ENCODE peak calls at places on chromosome 3, in four cellular contexts. P is DND-41; D is esophagus squamous epithelium; A is CD4-positive, alpha-beta memory T cell. I is an unnamed sample.
A peak's percentile ranks its signal among the peaks of the same experiment; 100 is the strongest.

GRCh38 chr3:153244961-153245360 is 82.9 kb downstream of the RAP2B start:
- DNase-seq in A (no peak), D (no peak), P (no peak), I (no peak)

GRCh38 chr3:192090586-192090985 is 629.6 kb downstream of the PYDC2 start:
- DNase-seq in P (no peak), D (no peak), A (no peak), I (no peak)

GRCh38 chr3:150114873-150115570 is 144.3 kb upstream of the PFN2 start:
- DNase-seq in D (no peak), A (no peak), P (no peak), I (no peak)

GRCh38 chr3:117355566-117355965 is 646.0 kb downstream of the TUSC7 start:
- DNase-seq in A (no peak), D (no peak), P (no peak), I (no peak)

GRCh38 chr3:126456766-126457388 is 18.8 kb downstream of the ZXDC start:
- DNase-seq in P (no peak), A (no peak), D (no peak), I (no peak)

GRCh38 chr3:44439499-44440295 is 37.8 kb downstream of the ZNF445 start:
- DNase-seq in D (peak; percentile 46), P (peak; percentile 81), A (peak; percentile 81), I (peak; percentile 79)

GRCh38 chr3:12663311-12663935 is 494 bp downstream of the RAF1 start:
- DNase-seq in D (no peak), P (peak; percentile 33), A (peak; percentile 27), I (no peak)

GRCh38 chr3:28907616-28908015 is 373.3 kb upstream of the RBMS3 start:
- DNase-seq in P (no peak), A (no peak), D (no peak), I (no peak)

GRCh38 chr3:45026957-45027356 is 854 bp downstream of the CLEC3B start:
- DNase-seq in D (no peak), A (no peak), P (no peak), I (no peak)

GRCh38 chr3:162491957-162492356 is 995.3 kb downstream of the OTOL1 start:
- DNase-seq in D (no peak), A (no peak), P (no peak), I (no peak)

GRCh38 chr3:128449111-128449638 is 17.5 kb downstream of the DNAJB8 start:
- DNase-seq in P (no peak), A (no peak), D (no peak), I (no peak)

GRCh38 chr3:99551520-99551919 is 86.9 kb upstream of the COL8A1 start:
- DNase-seq in A (no peak), D (no peak), P (no peak), I (no peak)

GRCh38 chr3:48962939-48963338 is 27.1 kb upstream of the P4HTM start:
- DNase-seq in D (no peak), A (no peak), P (no peak), I (no peak)

GRCh38 chr3:38002940-38003339 is 12.4 kb downstream of the VILL start:
- DNase-seq in D (no peak), A (no peak), P (no peak), I (no peak)

GRCh38 chr3:20930034-20930433 is 744.0 kb upstream of the SGO1 start:
- DNase-seq in A (no peak), P (no peak), D (no peak), I (no peak)

GRCh38 chr3:73765878-73766564 is 141.3 kb upstream of the PDZRN3 start:
- DNase-seq in A (no peak), D (no peak), P (no peak), I (no peak)

GRCh38 chr3:124969963-124970722 is 35.6 kb upstream of the MUC13 start:
- DNase-seq in A (no peak), P (no peak), D (no peak), I (no peak)

GRCh38 chr3:57228734-57229505 is 1.4 kb downstream of the APPL1 start:
- DNase-seq in P (no peak), A (no peak), D (no peak), I (no peak)

GRCh38 chr3:131922356-131922755 is 112.5 kb downstream of the CPNE4 start:
- DNase-seq in P (no peak), A (no peak), D (no peak), I (no peak)

GRCh38 chr3:14438929-14439328 is 36.5 kb downstream of the SLC6A6 start:
- DNase-seq in A (no peak), D (no peak), P (no peak), I (no peak)

GRCh38 chr3:108719178-108719577 is 38.0 kb downstream of the RETNLB start:
- DNase-seq in A (no peak), P (no peak), D (no peak), I (no peak)

GRCh38 chr3:139222100-139222657 is 121.6 kb upstream of the MRPS22 start:
- DNase-seq in D (no peak), A (no peak), P (no peak), I (no peak)

GRCh38 chr3:24136624-24137310 is 191.7 kb downstream of the NR1D2 start:
- DNase-seq in P (no peak), D (no peak), A (no peak), I (no peak)

GRCh38 chr3:50297896-50298725 is 1.1 kb downstream of the HYAL3 start:
- DNase-seq in P (no peak), D (no peak), A (no peak), I (no peak)

GRCh38 chr3:144403040-144403457 is 431.4 kb downstream of the DIPK2A start:
- DNase-seq in P (no peak), D (no peak), A (no peak), I (no peak)

GRCh38 chr3:101228441-101228840 is 91.9 kb downstream of the IMPG2 start:
- DNase-seq in P (no peak), A (no peak), D (no peak), I (no peak)

GRCh38 chr3:45654344-45654934 is 34.8 kb upstream of the SACM1L start:
- DNase-seq in A (no peak), D (no peak), P (no peak), I (no peak)

GRCh38 chr3:38658886-38659285 is 9.4 kb upstream of the SCN5A start:
- DNase-seq in A (no peak), D (no peak), P (no peak), I (no peak)

GRCh38 chr3:190385835-190386688 is 1.9 kb upstream of the CLDN16 start:
- DNase-seq in A (no peak), D (no peak), P (no peak), I (no peak)

GRCh38 chr3:159619341-159619885 is 369.2 kb upstream of the IL12A start:
- DNase-seq in P (no peak), A (no peak), D (no peak), I (no peak)

GRCh38 chr3:146705205-146705604 is 100.1 kb upstream of the PLSCR5 start:
- DNase-seq in A (no peak), P (no peak), D (no peak), I (no peak)

GRCh38 chr3:194105292-194105691 is 30.7 kb upstream of the HES1 start:
- DNase-seq in D (no peak), A (no peak), P (no peak), I (no peak)

GRCh38 chr3:194103475-194103874 is 32.5 kb upstream of the HES1 start:
- DNase-seq in D (no peak), P (no peak), A (peak; percentile 40), I (peak; percentile 72)

GRCh38 chr3:194101592-194102432 is 34.1 kb upstream of the HES1 start:
- DNase-seq in D (no peak), A (no peak), P (no peak), I (no peak)

GRCh38 chr3:194102436-194102835 is 33.5 kb upstream of the HES1 start:
- DNase-seq in A (no peak), D (no peak), P (no peak), I (no peak)

GRCh38 chr3:194104041-194104751 is 31.8 kb upstream of the HES1 start:
- DNase-seq in A (no peak), P (peak; percentile 28), D (no peak), I (no peak)
- H3K4me1 ChIP-seq in A (peaks cover 9% of the 10 kb centered on the region), P (no peaks in the 10 kb centered on the region), D (no peaks in the 10 kb centered on the region), I (peaks cover 6% of the 10 kb centered on the region)

DNA sequence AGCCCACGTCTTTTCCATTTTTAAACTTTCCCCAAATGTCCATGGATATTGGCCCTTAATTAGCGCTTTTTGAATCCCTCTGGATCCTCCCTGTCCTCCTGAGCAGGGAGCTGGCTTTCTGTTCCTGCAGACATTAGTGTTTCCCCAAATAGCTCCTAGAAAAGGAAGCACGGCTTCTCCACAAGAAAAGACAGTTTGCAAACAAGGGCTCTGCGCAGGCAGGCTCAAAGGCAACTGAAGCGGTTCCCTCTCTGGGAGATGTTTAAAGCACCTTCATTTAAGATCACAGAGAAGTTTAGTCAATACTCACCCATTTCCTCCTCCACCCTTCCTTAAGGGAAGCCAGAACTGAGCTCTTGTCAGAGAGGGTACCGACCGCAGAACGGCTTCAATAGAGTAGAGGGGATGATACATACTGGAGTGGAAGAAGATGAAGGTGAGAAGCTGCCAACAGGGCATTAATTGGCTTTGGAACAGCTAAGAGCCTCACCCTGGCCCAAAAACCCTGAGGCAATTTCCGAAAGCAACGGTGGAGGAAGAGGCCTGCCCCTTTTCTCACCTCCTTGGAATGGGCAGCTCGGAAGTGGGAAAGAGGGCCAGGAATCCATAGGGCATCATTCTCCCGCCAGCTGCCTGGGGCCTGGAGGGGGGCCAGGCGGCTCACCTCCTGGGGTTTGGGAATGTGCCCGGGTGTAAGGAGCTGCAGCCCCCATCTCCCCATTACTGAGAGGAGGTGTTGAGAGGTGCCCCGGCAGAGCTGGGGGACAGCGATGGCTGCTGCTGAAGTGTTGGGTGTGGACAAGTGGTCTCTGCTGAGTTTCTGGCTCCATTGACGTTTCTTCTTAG is 4.9 kb upstream of the EPHB3 start:
- DNase-seq in A (peak; percentile 56), D (no peak), P (no peak), I (peak; percentile 72)
- H3K4me1 ChIP-seq in A (peaks cover 61% of the 10 kb centered on the region), D (peaks cover 8% of the 10 kb centered on the region), P (no peaks in the 10 kb centered on the region), I (peaks cover 12% of the 10 kb centered on the region)

GRCh38 chr3:129793947-129794318 is 99.6 kb downstream of the TMCC1 start:
- DNase-seq in P (no peak), D (no peak), A (no peak), I (no peak)

GRCh38 chr3:129796146-129796545 is 97.4 kb downstream of the TMCC1 start:
- DNase-seq in D (no peak), P (no peak), A (no peak), I (no peak)

GRCh38 chr3:129794319-129795201 is 99.0 kb downstream of the TMCC1 start:
- DNase-seq in A (no peak), D (no peak), P (peak; percentile 15), I (peak; percentile 0)

GRCh38 chr3:129795596-129795995 is 97.9 kb downstream of the TMCC1 start:
- DNase-seq in A (no peak), D (no peak), P (no peak), I (no peak)

DNA sequence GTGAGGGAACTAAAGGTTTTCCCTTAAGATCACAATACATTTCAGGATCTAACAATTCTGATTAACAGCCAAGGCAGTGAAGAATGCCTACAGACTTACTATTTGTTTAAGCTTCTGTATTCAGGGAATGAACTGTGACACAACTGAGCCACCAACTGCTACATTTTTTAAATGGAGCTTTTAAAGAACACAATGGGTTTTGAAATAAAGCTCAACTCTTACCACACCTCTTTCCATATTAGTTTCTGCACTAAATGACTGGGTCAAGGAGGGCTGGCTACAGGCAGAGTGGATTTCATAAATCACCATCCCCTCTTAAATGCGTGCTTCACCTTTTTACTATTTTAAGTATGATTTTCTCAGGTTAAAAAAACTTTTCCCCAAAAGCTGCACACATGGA is 100.2 kb downstream of the TMCC1 start:
- DNase-seq in A (no peak), P (no peak), D (no peak), I (no peak)
- H3K4me1 ChIP-seq in A (peaks cover 5% of the 10 kb centered on the region), P (no peaks in the 10 kb centered on the region), D (peaks cover 21% of the 10 kb centered on the region), I (no peaks in the 10 kb centered on the region)

GRCh38 chr3:172127141-172127540 is 87.8 kb downstream of the FNDC3B start:
- DNase-seq in P (no peak), D (no peak), A (no peak), I (no peak)
- H3K4me1 ChIP-seq in P (no peaks in the 10 kb centered on the region), D (peaks cover 39% of the 10 kb centered on the region), A (peaks cover 29% of the 10 kb centered on the region), I (no peaks in the 10 kb centered on the region)

GRCh38 chr3:16181361-16181760 is 6.9 kb downstream of the GALNT15 start:
- DNase-seq in A (no peak), D (no peak), P (no peak), I (no peak)
- H3K4me1 ChIP-seq in A (no peaks in the 10 kb centered on the region), D (peaks cover 12% of the 10 kb centered on the region), P (peaks cover 10% of the 10 kb centered on the region), I (no peaks in the 10 kb centered on the region)